ENCODE peak calls at places on chromosomes 16 and 17, in four cellular contexts. T is nucleus accumbens; N is B cell; J is CD4-positive, alpha-beta T cell. V is an unnamed sample.

GRCh38 chr16:89575247-89576172 is at the start of gene CPNE7:
- DNase-seq in T (no peak), N (no peak), J (no peak), V (no peak)

GRCh38 chr16:4505356-4506153 is 29.4 kb downstream of the HMOX2 start:
- DNase-seq in T (no peak), N (peak; percentile 96), J (peak; percentile 75), V (no peak)

GRCh38 chr16:51509336-51509735 is 358.3 kb upstream of the SALL1 start:
- DNase-seq in T (no peak), N (no peak), J (no peak), V (no peak)

GRCh38 chr17:64787921-64788271 is 125.8 kb upstream of the SMURF2 start:
- DNase-seq in T (no peak), N (no peak), J (no peak), V (no peak)

GRCh38 chr17:82980632-82981031 is 98.8 kb upstream of the METRNL start:
- DNase-seq in T (no peak), N (no peak), J (no peak), V (no peak)

GRCh38 chr17:65143899-65144590 is 6.9 kb downstream of the RGS9 start:
- DNase-seq in T (no peak), N (no peak), J (no peak), V (peak; percentile 21)

GRCh38 chr17:28335959-28336871 is 654 bp downstream of the TNFAIP1 start:
- DNase-seq in T (no peak), N (no peak), J (no peak), V (no peak)

GRCh38 chr17:73532441-73532901 is 111.8 kb downstream of the SDK2 start:
- DNase-seq in T (no peak), N (no peak), J (no peak), V (no peak)

GRCh38 chr16:70608516-70608915 is 37.8 kb upstream of the IL34 start:
- DNase-seq in T (no peak), N (no peak), J (no peak), V (no peak)

V was measured in C1 segment of cervical spinal cord.